ENCODE peak calls at places on chromosomes 13 and 19, in eight cellular contexts. G is WTC11, L is omental fat pad, K is A549, S is left ventricle myocardium inferior, F is colonic mucosa, C is fibroblast of villous mesenchyme, Y is esophagus squamous epithelium. E is an unnamed sample.

GRCh38 chr19:3013261-3013725 is 15.8 kb downstream of the TLE2 start:
- DNase-seq in G (no peak), L (no peak), K (no peak), S (no peak), F (no peak), C (no peak), Y (no peak), E (no peak)

GRCh38 chr13:35714588-35714987 is 238.1 kb upstream of the MAB21L1 start:
- DNase-seq in G (no peak), L (no peak), K (no peak), S (peak), F (no peak), C (no peak), Y (no peak), E (no peak)

GRCh38 chr19:15177269-15178116 is 23.3 kb downstream of the NOTCH3 start:
- DNase-seq in G (peak), L (peak), K (peak), S (peak), F (peak), C (peak), Y (no peak), E (peak)

GRCh38 chr13:99558570-99559180 is 57.4 kb downstream of the TM9SF2 start:
- DNase-seq in G (no peak), L (no peak), K (no peak), S (no peak), F (no peak), C (no peak), Y (no peak), E (no peak)

GRCh38 chr13:40193290-40194203 is 472.9 kb downstream of the FOXO1 start:
- DNase-seq in G (no peak), L (no peak), K (no peak), S (no peak), F (no peak), C (no peak), Y (no peak), E (no peak)

GRCh38 chr19:38384209-38385027 is 3.4 kb downstream of the GGN start:
- DNase-seq in G (peak), L (no peak), K (peak), S (no peak), F (no peak), C (no peak), Y (no peak), E (no peak)

GRCh38 chr19:39506944-39507714 is 7.8 kb upstream of the SELENOV start:
- DNase-seq in G (peak), L (no peak), K (peak), S (no peak), F (peak), C (peak), Y (no peak), E (peak)

GRCh38 chr13:76856141-76856571 is 30.0 kb downstream of the KCTD12 start:
- DNase-seq in G (no peak), L (no peak), K (no peak), S (no peak), F (no peak), C (peak), Y (no peak), E (no peak)

GRCh38 chr19:19470579-19470978 is 44.8 kb downstream of the TSSK6 start:
- DNase-seq in G (no peak), L (no peak), K (no peak), S (no peak), F (no peak), C (no peak), Y (no peak), E (no peak)

GRCh38 chr13:30798776-30799625 is 63.7 kb downstream of the ALOX5AP start:
- DNase-seq in G (no peak), L (no peak), K (no peak), S (no peak), F (no peak), C (peak), Y (no peak), E (no peak)

GRCh38 chr13:67139551-67139950 is 90.6 kb downstream of the PCDH9 start:
- DNase-seq in G (no peak), L (no peak), K (no peak), S (no peak), F (no peak), C (no peak), Y (no peak), E (no peak)

GRCh38 chr19:39428309-39429112 is 7.2 kb downstream of the RPS16 start:
- DNase-seq in G (peak), L (no peak), K (peak), S (peak), F (peak), C (peak), Y (no peak), E (peak)

GRCh38 chr19:44303976-44304568 is 753 bp downstream of the ZNF235 start:
- DNase-seq in G (no peak), L (no peak), K (peak), S (no peak), F (peak), C (peak), Y (no peak), E (peak)

GRCh38 chr13:80823472-80823871 is 482.5 kb upstream of the SPRY2 start:
- DNase-seq in G (no peak), L (no peak), K (no peak), S (no peak), F (no peak), C (no peak), Y (no peak), E (no peak)

GRCh38 chr19:56111601-56112312 is 9.3 kb downstream of the ZNF787 start:
- DNase-seq in G (no peak), L (no peak), K (no peak), S (peak), F (peak), C (no peak), Y (no peak), E (no peak)

GRCh38 chr19:54230031-54230430 is 7.2 kb upstream of the LILRB3 start:
- DNase-seq in G (no peak), L (no peak), K (no peak), S (no peak), F (no peak), C (no peak), Y (no peak), E (no peak)

GRCh38 chr19:15425321-15425950 is 6.6 kb upstream of the AKAP8L start:
- DNase-seq in G (no peak), L (no peak), K (no peak), S (no peak), F (no peak), C (no peak), Y (no peak), E (no peak)

GRCh38 chr19:11418166-11418517 is 972 bp downstream of the RGL3 start:
- DNase-seq in G (no peak), L (no peak), K (no peak), S (no peak), F (no peak), C (no peak), Y (no peak), E (no peak)

GRCh38 chr13:27302643-27303262 is 32.1 kb downstream of the RASL11A start:
- DNase-seq in G (no peak), L (no peak), K (no peak), S (no peak), F (no peak), C (no peak), Y (no peak), E (no peak)

GRCh38 chr13:25725104-25725503 is 326.7 kb downstream of the SHISA2 start:
- DNase-seq in G (peak), L (no peak), K (no peak), S (no peak), F (no peak), C (no peak), Y (no peak), E (no peak)

GRCh38 chr13:72920097-72920496 is 138.2 kb downstream of the PIBF1 start:
- DNase-seq in G (no peak), L (no peak), K (no peak), S (peak), F (no peak), C (no peak), Y (no peak), E (no peak)

GRCh38 chr19:38433268-38433733 is at the start of gene RYR1:
- DNase-seq in G (peak), L (peak), K (no peak), S (peak), F (peak), C (peak), Y (no peak), E (peak)

GRCh38 chr13:89375839-89376238 is 1704.7 kb downstream of the SLITRK5 start:
- DNase-seq in G (no peak), L (no peak), K (no peak), S (no peak), F (no peak), C (no peak), Y (no peak), E (no peak)

GRCh38 chr19:43765109-43765876 is 10.5 kb upstream of the SMG9 start:
- DNase-seq in G (no peak), L (peak), K (peak), S (no peak), F (peak), C (peak), Y (no peak), E (no peak)

GRCh38 chr13:45162194-45162593 is 38.7 kb downstream of the KCTD4 start:
- DNase-seq in G (no peak), L (no peak), K (no peak), S (no peak), F (no peak), C (peak), Y (no peak), E (no peak)

GRCh38 chr13:114067381-114067885 is 65.0 kb downstream of the RASA3 start:
- DNase-seq in G (no peak), L (no peak), K (no peak), S (no peak), F (no peak), C (peak), Y (no peak), E (no peak)

GRCh38 chr13:113064534-113065405 is 40.8 kb upstream of the F7 start:
- DNase-seq in G (no peak), L (no peak), K (peak), S (no peak), F (no peak), C (peak), Y (no peak), E (no peak)

GRCh38 chr13:77300176-77301141 is 26.4 kb downstream of the MYCBP2 start:
- DNase-seq in G (no peak), L (no peak), K (peak), S (no peak), F (no peak), C (peak), Y (no peak), E (no peak)

GRCh38 chr13:70894258-70894657 is 786.0 kb upstream of the KLHL1 start:
- DNase-seq in G (no peak), L (no peak), K (no peak), S (no peak), F (no peak), C (no peak), Y (no peak), E (no peak)

GRCh38 chr13:106619688-106620555 is 52.0 kb upstream of the ARGLU1 start:
- DNase-seq in G (peak), L (no peak), K (peak), S (no peak), F (peak), C (peak), Y (no peak), E (peak)

GRCh38 chr13:50323440-50324070 is 308.3 kb downstream of the KCNRG start:
- DNase-seq in G (no peak), L (no peak), K (no peak), S (no peak), F (no peak), C (peak), Y (no peak), E (no peak)

GRCh38 chr19:3969435-3970312 is 1.2 kb downstream of the DAPK3 start:
- DNase-seq in G (peak), L (no peak), K (peak), S (no peak), F (no peak), C (peak), Y (no peak), E (peak)

GRCh38 chr19:47848425-47848824 is 10.6 kb upstream of the TPRX2 start:
- DNase-seq in G (no peak), L (no peak), K (no peak), S (no peak), F (no peak), C (no peak), Y (no peak), E (no peak)

GRCh38 chr19:47854459-47854858 is 4.6 kb upstream of the TPRX2 start:
- DNase-seq in G (no peak), L (no peak), K (no peak), S (no peak), F (no peak), C (no peak), Y (no peak), E (no peak)

GRCh38 chr19:47853003-47853402 is 6.0 kb upstream of the TPRX2 start:
- DNase-seq in G (no peak), L (no peak), K (no peak), S (no peak), F (no peak), C (no peak), Y (no peak), E (no peak)

DNA sequence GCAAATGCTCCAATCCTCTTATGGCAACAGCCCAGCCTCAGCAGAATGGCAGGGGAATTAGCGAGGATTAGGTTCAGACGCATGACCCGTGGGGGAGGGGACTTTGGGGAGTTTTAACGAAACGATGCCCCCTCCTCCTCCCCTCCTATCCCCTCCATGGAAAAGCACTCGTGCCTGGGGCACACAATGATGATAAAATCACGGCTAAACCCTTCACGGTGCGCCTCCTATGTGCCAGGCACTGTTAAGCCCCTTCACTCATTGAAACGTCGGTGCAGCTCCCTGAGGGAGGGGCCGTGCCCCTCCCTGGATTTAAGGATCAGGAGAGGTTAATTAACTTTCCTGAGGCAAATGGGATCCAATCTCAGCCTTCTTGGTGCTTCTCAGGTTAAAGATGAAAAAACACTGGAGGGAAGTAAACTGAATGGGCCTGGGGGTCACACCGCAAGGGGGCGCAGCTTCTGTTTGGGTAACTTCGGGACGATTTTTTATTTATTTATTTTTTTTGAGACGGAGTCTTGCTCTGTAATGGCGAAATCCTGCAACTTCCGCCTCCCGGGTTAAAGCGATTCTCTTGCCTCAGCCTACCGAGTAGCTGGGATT is 10.1 kb upstream of the TPRX2 start:
- DNase-seq in G (peak), L (no peak), K (peak), S (no peak), F (peak), C (peak), Y (no peak), E (peak)
- TF ChIP-seq CTCF in G (peak), L (no peak), K (peak), S (peak), F (peak), C (peak), Y (peak), E (peak)

GRCh38 chr19:33224694-33225457 is 774 bp downstream of the SLC7A10 start:
- DNase-seq in G (no peak), L (no peak), K (no peak), S (no peak), F (no peak), C (no peak), Y (no peak), E (no peak)
- TF ChIP-seq CTCF in G (no peak), L (no peak), K (no peak), S (no peak), F (no peak), C (no peak), Y (no peak), E (no peak)

GRCh38 chr19:32976223-32976805 is 4.3 kb downstream of the FAAP24 start:
- DNase-seq in G (peak), L (peak), K (peak), S (peak), F (peak), C (peak), Y (no peak), E (peak)
- TF ChIP-seq CTCF in G (peak), L (peak), K (peak), S (peak), F (peak), C (peak), Y (peak), E (peak)

DNA sequence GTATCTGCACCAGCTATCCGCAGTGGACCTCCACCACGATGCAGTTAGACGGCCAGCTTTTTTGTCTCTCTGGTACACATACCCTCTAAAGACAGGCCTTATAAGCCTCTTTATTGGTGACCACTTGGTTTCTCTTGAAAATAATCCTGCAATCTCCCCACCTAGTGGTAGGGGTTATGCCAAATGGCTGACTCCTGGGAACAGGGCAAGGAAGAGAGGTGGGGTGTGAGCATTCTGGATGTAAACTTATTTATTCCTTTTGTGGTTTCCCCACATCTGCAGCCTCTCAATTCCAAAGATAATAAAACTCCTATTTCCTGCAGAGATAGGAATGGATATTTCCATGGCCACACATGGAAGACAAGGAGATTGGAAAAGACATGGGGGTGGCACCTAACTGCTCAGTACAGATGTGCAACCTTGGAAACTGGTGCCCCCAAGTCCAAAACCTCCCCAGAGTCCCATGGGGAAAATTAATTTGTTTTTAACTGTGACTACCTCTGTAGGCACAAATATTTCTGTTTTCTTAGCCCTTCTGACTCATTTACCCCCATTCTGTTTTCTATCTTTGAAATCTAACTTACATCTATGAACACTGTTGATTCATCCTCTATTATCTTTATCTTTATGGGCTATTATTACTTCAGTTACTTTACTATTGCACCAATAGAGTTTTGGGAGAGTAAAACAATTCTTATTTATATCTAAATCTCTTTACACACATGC is 112.7 kb upstream of the TSHZ3 start:
- DNase-seq in G (no peak), L (no peak), K (no peak), S (no peak), F (no peak), C (peak), Y (no peak), E (no peak)
- TF ChIP-seq CTCF in G (no peak), L (no peak), K (no peak), S (no peak), F (no peak), C (peak), Y (no peak), E (no peak)

GRCh38 chr13:84460989-84461388 is 578.7 kb upstream of the SLITRK1 start:
- DNase-seq in G (no peak), L (no peak), K (no peak), S (no peak), F (no peak), C (no peak), Y (no peak), E (no peak)

DNA sequence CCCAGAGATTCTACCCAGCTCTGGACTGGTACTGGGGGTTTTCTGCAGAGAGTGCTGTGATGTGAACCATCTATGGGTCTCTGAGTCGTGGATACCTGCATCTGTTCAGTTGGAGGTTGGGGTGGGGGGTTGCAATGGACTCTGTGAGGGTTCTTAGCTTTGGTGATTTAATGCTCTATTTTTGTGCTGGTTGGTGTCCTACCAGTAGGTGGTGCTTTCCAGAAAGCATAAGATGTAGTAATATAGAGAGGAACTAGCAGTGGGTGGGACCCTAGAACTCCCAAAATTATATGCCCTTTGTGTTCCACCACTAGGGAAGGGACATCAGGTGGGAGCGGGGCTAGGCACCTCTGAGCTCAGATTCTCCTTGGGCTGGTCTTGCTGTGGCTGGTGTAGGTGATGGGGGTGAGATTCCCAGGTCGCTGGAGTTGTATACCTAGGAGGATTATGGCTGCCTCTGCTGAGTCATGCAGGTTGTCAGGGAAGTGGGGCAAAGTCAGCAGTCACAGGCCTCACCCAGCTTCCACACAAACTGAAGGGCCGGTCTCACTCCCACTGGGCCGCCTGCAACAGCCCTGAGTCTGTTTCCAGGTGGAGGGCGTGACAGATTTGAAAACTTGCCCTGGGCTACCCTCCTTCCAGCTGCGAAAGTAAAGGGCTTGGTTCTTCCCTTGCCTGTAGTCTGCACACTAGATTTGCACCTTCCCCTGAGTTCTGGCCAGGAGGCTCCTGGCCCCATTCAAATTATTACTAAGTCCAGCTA is 573.0 kb upstream of the SLITRK1 start:
- DNase-seq in G (no peak), L (no peak), K (no peak), S (no peak), F (no peak), C (no peak), Y (no peak), E (no peak)
- TF ChIP-seq CTCF in G (peak), L (no peak), K (no peak), S (no peak), F (no peak), C (no peak), Y (peak), E (no peak)

DNA sequence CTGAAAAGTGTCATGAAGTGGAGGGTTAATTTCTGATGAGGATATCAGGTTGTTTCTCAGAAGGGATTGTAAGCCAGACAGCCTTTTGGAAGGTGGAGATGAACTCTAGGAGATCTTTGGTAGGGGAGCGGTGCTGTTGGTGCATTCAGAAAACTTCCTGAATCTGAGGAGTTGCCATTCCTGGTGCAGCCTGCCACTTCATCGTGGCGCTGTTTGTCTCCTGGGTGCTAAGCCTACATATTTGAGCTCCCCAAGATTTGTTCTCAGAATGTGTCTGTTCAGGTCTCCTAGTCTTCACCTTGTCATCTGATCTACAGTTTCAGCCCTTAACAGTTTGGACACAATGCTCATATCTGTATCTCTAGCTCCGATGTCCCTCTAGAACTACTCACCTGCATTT is 285.6 kb downstream of the MTUS2 start:
- DNase-seq in G (peak), L (no peak), K (peak), S (no peak), F (no peak), C (no peak), Y (no peak), E (no peak)
- TF ChIP-seq CTCF in G (peak), L (no peak), K (no peak), S (no peak), F (no peak), C (no peak), Y (peak), E (no peak)

GRCh38 chr19:52585604-52586003 is 15.5 kb downstream of the ZNF701 start:
- DNase-seq in G (no peak), L (no peak), K (no peak), S (no peak), F (no peak), C (no peak), Y (no peak), E (no peak)

GRCh38 chr19:52585101-52585500 is 15.0 kb downstream of the ZNF701 start:
- DNase-seq in G (peak), L (no peak), K (no peak), S (no peak), F (no peak), C (no peak), Y (no peak), E (no peak)

GRCh38 chr19:52592301-52592700 is 22.2 kb downstream of the ZNF701 start:
- DNase-seq in G (peak), L (no peak), K (no peak), S (no peak), F (no peak), C (no peak), Y (no peak), E (no peak)

GRCh38 chr19:52590728-52591127 is 20.6 kb downstream of the ZNF701 start:
- DNase-seq in G (peak), L (no peak), K (no peak), S (no peak), F (no peak), C (no peak), Y (no peak), E (no peak)
- TF ChIP-seq CTCF in G (no peak), L (no peak), K (no peak), S (peak), F (no peak), C (no peak), Y (no peak), E (no peak)